ENCODE peak calls at places on chromosome 11, in five cellular contexts. Y is caudate nucleus, H is A549, F is colonic mucosa, G is right cardiac atrium. J is an unnamed sample.

GRCh38 chr11:100800202-100800601 is 113.1 kb downstream of the ARHGAP42 start:
- DNase-seq in Y (no peak), H (no peak), G (no peak), F (no peak), J (no peak)

GRCh38 chr11:128532571-128533091 is 54.7 kb downstream of the ETS1 start:
- DNase-seq in F (no peak), H (no peak), G (no peak), Y (no peak), J (no peak)

GRCh38 chr11:74307409-74307808 is 4.0 kb downstream of the P4HA3 start:
- DNase-seq in F (no peak), Y (no peak), G (peak; percentile 57), H (no peak), J (no peak)

GRCh38 chr11:11179239-11179638 is 173.8 kb downstream of the CSNK2A3 start:
- DNase-seq in H (peak; percentile 43), F (no peak), G (no peak), Y (no peak), J (peak; percentile 41)

GRCh38 chr11:127485541-127485940 is 485.0 kb upstream of the KIRREL3 start:
- DNase-seq in Y (no peak), G (no peak), F (no peak), H (no peak), J (no peak)

GRCh38 chr11:17405232-17406005 is 17.0 kb upstream of the KCNJ11 start:
- DNase-seq in F (peak; percentile 44), G (peak; percentile 86), H (peak; percentile 47), Y (peak; percentile 59), J (no peak)

GRCh38 chr11:37525336-37525735 is 927.3 kb upstream of the RAG2 start:
- DNase-seq in H (no peak), Y (no peak), G (no peak), F (no peak), J (no peak)

GRCh38 chr11:100890779-100891178 is 203.7 kb downstream of the ARHGAP42 start:
- DNase-seq in F (no peak), Y (no peak), G (no peak), H (no peak), J (no peak)

GRCh38 chr11:93902921-93903320 is 52.5 kb upstream of the VSTM5 start:
- DNase-seq in G (no peak), Y (no peak), H (no peak), F (no peak), J (peak; percentile 32)

GRCh38 chr11:120543816-120544215 is 32.3 kb downstream of the GRIK4 start:
- DNase-seq in G (no peak), H (no peak), F (no peak), Y (no peak), J (no peak)

GRCh38 chr11:2178906-2179494 is 7.4 kb upstream of the TH start:
- DNase-seq in G (no peak), H (no peak), Y (peak; percentile 37), F (no peak), J (peak; percentile 99)

GRCh38 chr11:65128182-65129145 is 5.9 kb downstream of the SYVN1 start:
- DNase-seq in Y (no peak), H (no peak), G (peak; percentile 47), F (no peak), J (no peak)

GRCh38 chr11:65127473-65128181 is 5.5 kb downstream of the MRPL49 start:
- DNase-seq in G (peak; percentile 20), F (no peak), Y (no peak), H (no peak), J (no peak)

GRCh38 chr11:65126624-65127274 is 4.6 kb downstream of the MRPL49 start:
- DNase-seq in Y (no peak), F (no peak), G (no peak), H (no peak), J (no peak)

GRCh38 chr11:65124480-65125196 is 2.5 kb downstream of the MRPL49 start:
- DNase-seq in G (no peak), Y (no peak), F (no peak), H (no peak), J (no peak)

DNA sequence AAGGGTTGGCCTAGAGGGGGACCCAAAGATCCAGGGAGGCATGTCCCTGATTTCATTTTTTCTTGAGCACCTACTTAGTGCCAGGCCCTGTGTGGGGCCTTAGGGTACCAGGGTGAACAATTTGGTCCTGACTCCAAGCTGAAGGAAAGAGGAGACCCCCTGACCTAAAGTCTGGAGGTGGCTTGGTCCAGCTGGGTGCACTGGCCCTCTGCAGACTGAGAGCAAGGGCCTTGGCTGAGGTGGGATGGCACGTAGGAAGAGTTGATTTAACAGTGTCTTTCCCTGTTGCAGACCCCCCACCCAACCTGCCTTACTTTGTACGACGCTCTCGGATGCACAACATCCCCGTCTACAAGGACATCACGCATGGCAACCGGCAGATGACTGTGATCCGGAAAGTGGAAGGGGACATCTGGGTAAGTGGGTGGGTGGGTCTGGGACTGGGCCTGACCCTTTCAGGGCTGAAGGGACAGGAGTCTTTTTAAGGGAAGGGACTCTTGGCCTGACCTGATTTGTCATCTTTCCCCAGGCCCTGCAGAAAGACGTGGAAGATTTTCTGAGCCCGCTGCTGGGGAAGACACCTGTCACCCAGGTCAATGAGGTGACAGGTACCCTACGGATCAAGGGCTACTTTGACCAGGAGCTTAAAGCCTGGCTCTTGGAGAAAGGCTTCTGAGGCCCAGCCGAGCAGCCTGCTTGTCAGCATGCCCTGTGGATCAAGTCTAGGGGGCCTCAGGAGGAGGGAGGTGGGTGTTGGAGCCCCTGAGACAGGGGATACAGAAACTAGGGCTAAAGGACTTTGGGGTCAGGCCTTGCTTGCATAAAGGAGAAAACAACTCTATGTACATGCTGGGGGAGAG is 3.3 kb downstream of the MRPL49 start:
- DNase-seq in F (no peak), H (no peak), Y (no peak), G (peak; percentile 11), J (no peak)
- H3K27ac ChIP-seq in F (no peak overlapping the region), H (no peak overlapping the region), Y (no peak overlapping the region), G (no peak overlapping the region), J (no peak overlapping the region)

GRCh38 chr11:113457784-113458183 is 17.4 kb downstream of the DRD2 start:
- DNase-seq in H (no peak), Y (no peak), G (no peak), F (peak; percentile 44), J (no peak)

GRCh38 chr11:113462830-113463229 is 12.4 kb downstream of the DRD2 start:
- DNase-seq in H (no peak), F (no peak), G (no peak), Y (no peak), J (no peak)

GRCh38 chr11:113458189-113458588 is 17.0 kb downstream of the DRD2 start:
- DNase-seq in G (no peak), F (no peak), Y (no peak), H (no peak), J (no peak)
- H3K27ac ChIP-seq in G (no peak overlapping the region), F (no peak overlapping the region), Y (no peak overlapping the region), H (no peak overlapping the region), J (no peak overlapping the region)

DNA sequence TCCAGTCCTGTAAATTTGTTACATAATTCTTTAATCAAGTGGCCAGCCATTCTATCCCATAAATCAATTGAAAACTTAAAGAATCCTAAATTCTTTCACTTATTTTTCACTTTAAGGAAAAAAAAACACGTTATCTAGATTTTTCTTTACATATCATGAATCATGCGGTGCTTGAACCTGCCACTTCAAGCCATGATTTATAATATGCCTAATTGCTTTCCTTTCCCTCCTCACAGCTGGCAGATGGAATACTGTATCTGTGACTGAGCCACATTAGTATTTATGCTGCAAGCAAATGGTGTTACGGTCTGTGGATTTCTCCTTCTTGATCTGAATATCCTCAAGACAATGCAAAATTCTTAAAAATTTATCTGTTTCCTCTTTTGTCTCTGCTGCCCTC is 318.7 kb downstream of the JRKL start:
- DNase-seq in G (no peak), H (no peak), F (no peak), Y (no peak), J (no peak)
- H3K27ac ChIP-seq in G (no peak overlapping the region), H (no peak overlapping the region), F (no peak overlapping the region), Y (no peak overlapping the region), J (no peak overlapping the region)

GRCh38 chr11:115623021-115623451 is 118.8 kb upstream of the CADM1 start:
- DNase-seq in G (peak; percentile 85), H (peak; percentile 28), Y (no peak), F (peak; percentile 46), J (peak; percentile 66)
- H3K27ac ChIP-seq in G (peak overlapping the region; percentile 49), H (no peak overlapping the region), Y (no peak overlapping the region), F (no peak overlapping the region), J (no peak overlapping the region)

GRCh38 chr11:73114110-73114834 is 27.8 kb downstream of the FCHSD2 start:
- DNase-seq in Y (no peak), H (no peak), F (no peak), G (no peak), J (peak; percentile 88)
- H3K27ac ChIP-seq in Y (no peak overlapping the region), H (no peak overlapping the region), F (no peak overlapping the region), G (no peak overlapping the region), J (peak overlapping the region; percentile 98)

GRCh38 chr11:58027341-58027740 is 3.4 kb upstream of the OR6Q1 start:
- DNase-seq in Y (no peak), F (no peak), H (no peak), G (no peak), J (no peak)

GRCh38 chr11:58023435-58023931 is at the start of gene OR9Q1:
- DNase-seq in Y (no peak), H (no peak), F (no peak), G (no peak), J (no peak)

GRCh38 chr11:58028687-58029411 is 1.9 kb upstream of the OR6Q1 start:
- DNase-seq in Y (no peak), F (no peak), G (peak; percentile 44), H (no peak), J (no peak)

GRCh38 chr11:58024601-58025091 is 965 bp downstream of the OR9Q1 start:
- DNase-seq in F (peak; percentile 54), Y (no peak), G (peak; percentile 92), H (no peak), J (no peak)
- H3K27ac ChIP-seq in F (peak overlapping the region; percentile 48), Y (no peak overlapping the region), G (peak overlapping the region; percentile 90), H (no peak overlapping the region), J (no peak overlapping the region)

GRCh38 chr11:57156928-57157327 is 24.8 kb upstream of the LRRC55 start:
- DNase-seq in G (no peak), F (no peak), H (no peak), Y (no peak), J (no peak)
- H3K27ac ChIP-seq in G (no peak overlapping the region), F (no peak overlapping the region), H (no peak overlapping the region), Y (no peak overlapping the region), J (no peak overlapping the region)